ENCODE peak calls at places on chromosomes 2 and 18, in six cellular contexts. One of them, this sample, is unnamed.

GRCh38 chr2:128416366-128416765 is 97.7 kb upstream of the HS6ST1 start:
- DNase-seq in stimulated activated CD4-positive, alpha-beta T cell treated with anti-CD3 and anti-CD28 coated beads, TNF-alpha, amount 100 ng/mL, for 4 hours: no peak
- DNase-seq in GM12892: no peak
- DNase-seq in cardiac septum: no peak
- DNase-seq in A172: no peak
- DNase-seq in NCI-H774: no peak
- DNase-seq in this sample: no peak

GRCh38 chr2:43021791-43022500 is 204.5 kb downstream of the ZFP36L2 start:
- DNase-seq in stimulated activated CD4-positive, alpha-beta T cell treated with anti-CD3 and anti-CD28 coated beads, TNF-alpha, amount 100 ng/mL, for 4 hours: no peak
- DNase-seq in GM12892: no peak
- DNase-seq in cardiac septum: no peak
- DNase-seq in A172: no peak
- DNase-seq in NCI-H774: no peak
- DNase-seq in this sample: no peak

GRCh38 chr2:154740360-154740759 is 41.9 kb downstream of the KCNJ3 start:
- DNase-seq in stimulated activated CD4-positive, alpha-beta T cell treated with anti-CD3 and anti-CD28 coated beads, TNF-alpha, amount 100 ng/mL, for 4 hours: no peak
- DNase-seq in GM12892: no peak
- DNase-seq in cardiac septum: no peak
- DNase-seq in A172: no peak
- DNase-seq in NCI-H774: no peak
- DNase-seq in this sample: no peak

GRCh38 chr2:172928754-172929153 is 146.9 kb upstream of the MAP3K20 start:
- DNase-seq in stimulated activated CD4-positive, alpha-beta T cell treated with anti-CD3 and anti-CD28 coated beads, TNF-alpha, amount 100 ng/mL, for 4 hours: no peak
- DNase-seq in GM12892: no peak
- DNase-seq in cardiac septum: no peak
- DNase-seq in A172: no peak
- DNase-seq in NCI-H774: no peak
- DNase-seq in this sample: no peak

GRCh38 chr2:9805435-9806297 is 37.6 kb upstream of the TAF1B start:
- DNase-seq in stimulated activated CD4-positive, alpha-beta T cell treated with anti-CD3 and anti-CD28 coated beads, TNF-alpha, amount 100 ng/mL, for 4 hours: no peak
- DNase-seq in GM12892: no peak
- DNase-seq in cardiac septum: no peak
- DNase-seq in A172: no peak
- DNase-seq in NCI-H774: no peak
- DNase-seq in this sample: no peak

GRCh38 chr18:37207343-37207742 is 358.3 kb downstream of the CELF4 start:
- DNase-seq in stimulated activated CD4-positive, alpha-beta T cell treated with anti-CD3 and anti-CD28 coated beads, TNF-alpha, amount 100 ng/mL, for 4 hours: no peak
- DNase-seq in GM12892: no peak
- DNase-seq in cardiac septum: no peak
- DNase-seq in A172: no peak
- DNase-seq in NCI-H774: no peak
- DNase-seq in this sample: no peak

GRCh38 chr2:238281826-238282480 is 6.5 kb downstream of the PER2 start:
- DNase-seq in stimulated activated CD4-positive, alpha-beta T cell treated with anti-CD3 and anti-CD28 coated beads, TNF-alpha, amount 100 ng/mL, for 4 hours: no peak
- DNase-seq in GM12892: no peak
- DNase-seq in cardiac septum: no peak
- DNase-seq in A172: no peak
- DNase-seq in NCI-H774: no peak
- DNase-seq in this sample: no peak

GRCh38 chr18:34661464-34662087 is 48.5 kb upstream of the DTNA start:
- DNase-seq in stimulated activated CD4-positive, alpha-beta T cell treated with anti-CD3 and anti-CD28 coated beads, TNF-alpha, amount 100 ng/mL, for 4 hours: no peak
- DNase-seq in GM12892: peak; percentile 16
- DNase-seq in cardiac septum: no peak
- DNase-seq in A172: peak; percentile 78
- DNase-seq in NCI-H774: no peak
- DNase-seq in this sample: no peak

GRCh38 chr2:212532585-212532984 is 6.0 kb downstream of the ERBB4 start:
- DNase-seq in stimulated activated CD4-positive, alpha-beta T cell treated with anti-CD3 and anti-CD28 coated beads, TNF-alpha, amount 100 ng/mL, for 4 hours: no peak
- DNase-seq in GM12892: no peak
- DNase-seq in cardiac septum: no peak
- DNase-seq in A172: no peak
- DNase-seq in NCI-H774: no peak
- DNase-seq in this sample: no peak

GRCh38 chr18:13145636-13146190 is 72.8 kb upstream of the LDLRAD4 start:
- DNase-seq in stimulated activated CD4-positive, alpha-beta T cell treated with anti-CD3 and anti-CD28 coated beads, TNF-alpha, amount 100 ng/mL, for 4 hours: no peak
- DNase-seq in GM12892: no peak
- DNase-seq in cardiac septum: no peak
- DNase-seq in A172: no peak
- DNase-seq in NCI-H774: no peak
- DNase-seq in this sample: no peak